ENCODE peak calls at places on chromosomes 2 and 18, in five cellular contexts. Z is AG08395, H is fibroblast of the conjunctiva, G is T-helper 2 cell, D is breast epithelium. E is an unnamed sample.

GRCh38 chr2:242075163-242075562 is 205.6 kb downstream of the RTP5 start:
- DNase-seq in D (peak), G (no peak), H (peak), Z (peak), E (no peak)

GRCh38 chr2:231781798-231782726 is 980 bp upstream of the PDE6D start:
- DNase-seq in G (peak), H (no peak), D (no peak), Z (peak), E (no peak)

GRCh38 chr2:156005999-156006712 is 326.4 kb downstream of the NR4A2 start:
- DNase-seq in H (no peak), Z (no peak), G (no peak), D (no peak), E (no peak)

GRCh38 chr2:109454304-109454703 is 159.5 kb downstream of the SEPTIN10 start:
- DNase-seq in H (no peak), Z (no peak), D (no peak), G (no peak), E (no peak)

GRCh38 chr2:101036562-101036961 is 34.5 kb downstream of the RPL31 start:
- DNase-seq in D (no peak), H (peak), Z (peak), G (no peak), E (no peak)

GRCh38 chr2:9473308-9473984 is 905 bp upstream of the IAH1 start:
- DNase-seq in Z (no peak), G (peak), H (no peak), D (no peak), E (no peak)

GRCh38 chr2:226431301-226431955 is 368.2 kb downstream of the IRS1 start:
- DNase-seq in D (no peak), Z (peak), H (no peak), G (no peak), E (no peak)

GRCh38 chr2:48651127-48651526 is 33.5 kb downstream of the GTF2A1L start:
- DNase-seq in Z (peak), G (no peak), D (no peak), H (peak), E (no peak)

GRCh38 chr2:17303496-17303895 is 214.7 kb downstream of the RAD51AP2 start:
- DNase-seq in G (no peak), H (no peak), Z (no peak), D (no peak), E (no peak)

GRCh38 chr2:149064365-149064841 is 25.9 kb downstream of the LYPD6B start:
- DNase-seq in Z (no peak), H (no peak), G (no peak), D (no peak), E (no peak)

GRCh38 chr18:57771626-57772025 is 31.5 kb downstream of the ATP8B1 start:
- DNase-seq in Z (no peak), G (no peak), H (no peak), D (no peak), E (no peak)

GRCh38 chr2:240915526-240916335 is 9.6 kb downstream of the CROCC2 start:
- DNase-seq in Z (no peak), G (no peak), H (no peak), D (no peak), E (no peak)

GRCh38 chr2:173148520-173148919 is 72.9 kb downstream of the MAP3K20 start:
- DNase-seq in D (no peak), Z (no peak), G (no peak), H (no peak), E (no peak)

GRCh38 chr2:29718326-29718725 is 203.1 kb downstream of the ALK start:
- DNase-seq in H (no peak), Z (no peak), G (no peak), D (no peak), E (no peak)

GRCh38 chr2:47321411-47322031 is 81.4 kb upstream of the MSH2 start:
- DNase-seq in G (no peak), H (no peak), D (no peak), Z (peak), E (no peak)

GRCh38 chr2:72917875-72918660 is 749 bp downstream of the EMX1 start:
- DNase-seq in G (no peak), H (no peak), D (no peak), Z (no peak), E (no peak)

GRCh38 chr2:170842785-170843184 is 26.1 kb downstream of the GAD1 start:
- DNase-seq in H (no peak), Z (peak), G (no peak), D (no peak), E (no peak)

GRCh38 chr2:97005353-97005752 is 19.0 kb upstream of the FAM178B start:
- DNase-seq in G (no peak), D (no peak), H (no peak), Z (no peak), E (no peak)